ENCODE peak calls at places on chromosomes 2 and 18, in four cellular contexts. One of them, this sample, is unnamed.

GRCh38 chr2:72917138-72917874 is at the start of gene EMX1:
- DNase-seq in dorsolateral prefrontal cortex: peak; percentile 82
- DNase-seq in hepatocyte: peak; percentile 81
- DNase-seq in A549: peak; percentile 65
- DNase-seq in this sample: no peak

GRCh38 chr18:8705941-8706544 is 687 bp downstream of the MTCL1 start:
- DNase-seq in dorsolateral prefrontal cortex: no peak
- DNase-seq in hepatocyte: peak; percentile 53
- DNase-seq in A549: no peak
- DNase-seq in this sample: no peak

GRCh38 chr2:20640411-20641122 is 10.3 kb downstream of the HS1BP3 start:
- DNase-seq in dorsolateral prefrontal cortex: no peak
- DNase-seq in hepatocyte: no peak
- DNase-seq in A549: no peak
- DNase-seq in this sample: no peak

GRCh38 chr2:39059366-39059952 is 61.4 kb downstream of the SOS1 start:
- DNase-seq in dorsolateral prefrontal cortex: no peak
- DNase-seq in hepatocyte: peak; percentile 66
- DNase-seq in A549: peak; percentile 59
- DNase-seq in this sample: no peak

GRCh38 chr2:26786207-26787023 is 559 bp downstream of the CENPA start:
- DNase-seq in dorsolateral prefrontal cortex: no peak
- DNase-seq in hepatocyte: no peak
- DNase-seq in A549: no peak
- DNase-seq in this sample: no peak

GRCh38 chr2:182716665-182716990 is 571 bp downstream of the DNAJC10 start:
- DNase-seq in dorsolateral prefrontal cortex: no peak
- DNase-seq in hepatocyte: peak; percentile 40
- DNase-seq in A549: no peak
- DNase-seq in this sample: no peak

GRCh38 chr2:95158891-95159619 is 593 bp downstream of the ZNF514 start:
- DNase-seq in dorsolateral prefrontal cortex: peak; percentile 72
- DNase-seq in hepatocyte: peak; percentile 62
- DNase-seq in A549: peak; percentile 51
- DNase-seq in this sample: peak; percentile 21

GRCh38 chr2:183242937-183243336 is 118.7 kb downstream of the NUP35 start:
- DNase-seq in dorsolateral prefrontal cortex: no peak
- DNase-seq in hepatocyte: no peak
- DNase-seq in A549: no peak
- DNase-seq in this sample: no peak

GRCh38 chr2:101612019-101612418 is 85.5 kb upstream of the MAP4K4 start:
- DNase-seq in dorsolateral prefrontal cortex: no peak
- DNase-seq in hepatocyte: no peak
- DNase-seq in A549: no peak
- DNase-seq in this sample: no peak

GRCh38 chr2:207731138-207731537 is 19.7 kb downstream of the CCNYL1 start:
- DNase-seq in dorsolateral prefrontal cortex: no peak
- DNase-seq in hepatocyte: no peak
- DNase-seq in A549: no peak
- DNase-seq in this sample: no peak

GRCh38 chr2:210072922-210073509 is 70.6 kb downstream of the RPE start:
- DNase-seq in dorsolateral prefrontal cortex: no peak
- DNase-seq in hepatocyte: peak; percentile 29
- DNase-seq in A549: peak; percentile 47
- DNase-seq in this sample: no peak

GRCh38 chr2:181642071-181642470 is 14.8 kb downstream of the CERKL start:
- DNase-seq in dorsolateral prefrontal cortex: no peak
- DNase-seq in hepatocyte: no peak
- DNase-seq in A549: no peak
- DNase-seq in this sample: no peak

GRCh38 chr2:33395660-33396249 is 80.7 kb upstream of the RASGRP3 start:
- DNase-seq in dorsolateral prefrontal cortex: no peak
- DNase-seq in hepatocyte: peak; percentile 48
- DNase-seq in A549: peak; percentile 78
- DNase-seq in this sample: no peak

GRCh38 chr2:129903586-129904425 is 75.7 kb upstream of the RAB6C start:
- DNase-seq in dorsolateral prefrontal cortex: peak; percentile 70
- DNase-seq in hepatocyte: no peak
- DNase-seq in A549: peak; percentile 22
- DNase-seq in this sample: peak; percentile 61

GRCh38 chr2:113694438-113694837 is 62.0 kb downstream of the SLC35F5 start:
- DNase-seq in dorsolateral prefrontal cortex: no peak
- DNase-seq in hepatocyte: no peak
- DNase-seq in A549: no peak
- DNase-seq in this sample: no peak

GRCh38 chr2:32895424-32895823 is 51.3 kb upstream of the LTBP1 start:
- DNase-seq in dorsolateral prefrontal cortex: no peak
- DNase-seq in hepatocyte: no peak
- DNase-seq in A549: no peak
- DNase-seq in this sample: no peak

GRCh38 chr2:233857511-233858118 is 3.3 kb upstream of the HJURP start:
- DNase-seq in dorsolateral prefrontal cortex: no peak
- DNase-seq in hepatocyte: peak; percentile 45
- DNase-seq in A549: peak; percentile 96
- DNase-seq in this sample: no peak

GRCh38 chr18:42174909-42175308 is 219.9 kb downstream of the PIK3C3 start:
- DNase-seq in dorsolateral prefrontal cortex: no peak
- DNase-seq in hepatocyte: peak; percentile 53
- DNase-seq in A549: no peak
- DNase-seq in this sample: no peak

GRCh38 chr2:238727585-238728321 is 120.1 kb upstream of the TWIST2 start:
- DNase-seq in dorsolateral prefrontal cortex: no peak
- DNase-seq in hepatocyte: peak; percentile 22
- DNase-seq in A549: no peak
- DNase-seq in this sample: no peak

GRCh38 chr2:195326537-195326936 is 330.5 kb upstream of the SLC39A10 start:
- DNase-seq in dorsolateral prefrontal cortex: no peak
- DNase-seq in hepatocyte: no peak
- DNase-seq in A549: no peak
- DNase-seq in this sample: no peak

This sample was measured in nucleus accumbens.